ENCODE peak calls at places on chromosomes 5 and 9, in six cellular contexts. J, I, B, M, S and F are unnamed samples.

GRCh38 chr5:83472213-83472507 is 616 bp downstream of the VCAN start:
- DNase-seq in J (no peak), I (no peak), B (no peak), M (no peak), S (no peak), F (no peak)

GRCh38 chr5:2376486-2376885 is 375.0 kb downstream of the IRX2 start:
- DNase-seq in J (no peak), I (no peak), B (no peak), M (no peak), S (no peak), F (no peak)

GRCh38 chr5:34022131-34022705 is 14.4 kb upstream of the AMACR start:
- DNase-seq in J (no peak), I (no peak), B (no peak), M (no peak), S (no peak), F (no peak)

GRCh38 chr9:136939996-136940525 is 4.5 kb downstream of the FBXW5 start:
- DNase-seq in J (no peak), I (no peak), B (peak), M (peak), S (no peak), F (no peak)

GRCh38 chr9:35611230-35611797 is 6.3 kb downstream of the TESK1 start:
- DNase-seq in J (no peak), I (peak), B (no peak), M (no peak), S (peak), F (no peak)

GRCh38 chr5:31270396-31270795 is 76.9 kb downstream of the CDH6 start:
- DNase-seq in J (no peak), I (no peak), B (no peak), M (no peak), S (no peak), F (no peak)

GRCh38 chr5:14730881-14731280 is 66.4 kb downstream of the OTULIN start:
- DNase-seq in J (no peak), I (no peak), B (no peak), M (no peak), S (no peak), F (no peak)

GRCh38 chr5:10746711-10747110 is 14.3 kb downstream of the DAP start:
- DNase-seq in J (no peak), I (no peak), B (no peak), M (no peak), S (no peak), F (no peak)

GRCh38 chr9:8078641-8079140 is 279.1 kb upstream of the DMAC1 start:
- DNase-seq in J (peak), I (no peak), B (no peak), M (no peak), S (no peak), F (no peak)

GRCh38 chr9:97759611-97760288 is 62.6 kb upstream of the XPA start:
- DNase-seq in J (no peak), I (no peak), B (no peak), M (no peak), S (no peak), F (no peak)

GRCh38 chr5:1657161-1657741 is 133.5 kb upstream of the LPCAT1 start:
- DNase-seq in J (no peak), I (no peak), B (no peak), M (no peak), S (no peak), F (no peak)

GRCh38 chr5:96219580-96220281 is 213.3 kb downstream of the PCSK1 start:
- DNase-seq in J (no peak), I (no peak), B (no peak), M (no peak), S (no peak), F (no peak)

GRCh38 chr9:92564479-92564878 is 28.7 kb upstream of the ECM2 start:
- DNase-seq in J (no peak), I (no peak), B (no peak), M (no peak), S (no peak), F (no peak)

GRCh38 chr5:32753765-32754164 is 42.6 kb downstream of the NPR3 start:
- DNase-seq in J (no peak), I (no peak), B (no peak), M (no peak), S (no peak), F (no peak)

GRCh38 chr5:146051678-146052077 is 53.7 kb downstream of the PLAC8L1 start:
- DNase-seq in J (no peak), I (no peak), B (no peak), M (no peak), S (no peak), F (no peak)

GRCh38 chr9:125361837-125362531 is 100.4 kb downstream of the GAPVD1 start:
- DNase-seq in J (no peak), I (no peak), B (no peak), M (no peak), S (no peak), F (no peak)

GRCh38 chr5:124453221-124454032 is 293.0 kb downstream of the ZNF608 start:
- DNase-seq in J (no peak), I (no peak), B (no peak), M (no peak), S (no peak), F (peak)

GRCh38 chr5:62496876-62497275 is 81.7 kb upstream of the LRRC70 start:
- DNase-seq in J (no peak), I (no peak), B (no peak), M (no peak), S (no peak), F (no peak)

GRCh38 chr9:116635908-116636307 is 51.2 kb upstream of the TRIM32 start:
- DNase-seq in J (no peak), I (no peak), B (no peak), M (no peak), S (no peak), F (no peak)

GRCh38 chr5:59187772-59188347 is 605.0 kb downstream of the RAB3C start:
- DNase-seq in J (no peak), I (no peak), B (no peak), M (no peak), S (no peak), F (no peak)

GRCh38 chr9:114988962-114989599 is 58.7 kb upstream of the TNFSF8 start:
- DNase-seq in J (no peak), I (no peak), B (no peak), M (no peak), S (no peak), F (no peak)

GRCh38 chr5:58317009-58317408 is 142.9 kb downstream of the PLK2 start:
- DNase-seq in J (no peak), I (no peak), B (no peak), M (no peak), S (no peak), F (no peak)

GRCh38 chr9:137167752-137168574 is 1.9 kb downstream of the LRRC26 start:
- DNase-seq in J (no peak), I (peak), B (no peak), M (peak), S (no peak), F (no peak)

GRCh38 chr9:2657427-2657826 is 35.8 kb downstream of the VLDLR start:
- DNase-seq in J (no peak), I (no peak), B (no peak), M (no peak), S (no peak), F (peak)

GRCh38 chr9:121222524-121223171 is 21.0 kb upstream of the RAB14 start:
- DNase-seq in J (peak), I (peak), B (no peak), M (no peak), S (no peak), F (no peak)

GRCh38 chr5:14234204-14234603 is 91.1 kb downstream of the TRIO start:
- DNase-seq in J (no peak), I (no peak), B (no peak), M (no peak), S (no peak), F (no peak)